ENCODE peak calls at places on chromosomes 1 and 21, in four cellular contexts. One of them, this sample, is unnamed.

GRCh38 chr1:174999926-175000696 is at the start of gene CACYBP:
- DNase-seq in SHP77: peak
- DNase-seq in EH: peak
- DNase-seq in iris pigment epithelial cell: peak
- DNase-seq in this sample: peak

GRCh38 chr1:22104865-22105437 is 37.9 kb downstream of the WNT4 start:
- DNase-seq in SHP77: no peak
- DNase-seq in EH: no peak
- DNase-seq in iris pigment epithelial cell: no peak
- DNase-seq in this sample: no peak

GRCh38 chr1:227793079-227793947 is 22.2 kb upstream of the PRSS38 start:
- DNase-seq in SHP77: no peak
- DNase-seq in EH: no peak
- DNase-seq in iris pigment epithelial cell: no peak
- DNase-seq in this sample: no peak

GRCh38 chr1:238962941-238963340 is 423.4 kb upstream of the CHRM3 start:
- DNase-seq in SHP77: no peak
- DNase-seq in EH: no peak
- DNase-seq in iris pigment epithelial cell: no peak
- DNase-seq in this sample: no peak

GRCh38 chr1:198416276-198416675 is 124.2 kb downstream of the ATP6V1G3 start:
- DNase-seq in SHP77: no peak
- DNase-seq in EH: peak
- DNase-seq in iris pigment epithelial cell: peak
- DNase-seq in this sample: no peak

GRCh38 chr1:185964946-185965345 is 230.8 kb downstream of the HMCN1 start:
- DNase-seq in SHP77: no peak
- DNase-seq in EH: peak
- DNase-seq in iris pigment epithelial cell: peak
- DNase-seq in this sample: no peak

GRCh38 chr1:51863384-51863783 is 15.1 kb downstream of the NRDC start:
- DNase-seq in SHP77: no peak
- DNase-seq in EH: no peak
- DNase-seq in iris pigment epithelial cell: no peak
- DNase-seq in this sample: no peak

GRCh38 chr1:145990249-145991097 is 5.9 kb downstream of the TXNIP start:
- DNase-seq in SHP77: no peak
- DNase-seq in EH: no peak
- DNase-seq in iris pigment epithelial cell: peak
- DNase-seq in this sample: peak

GRCh38 chr1:37995773-37996379 is 6.1 kb upstream of the SF3A3 start:
- DNase-seq in SHP77: no peak
- DNase-seq in EH: peak
- DNase-seq in iris pigment epithelial cell: peak
- DNase-seq in this sample: peak

GRCh38 chr1:233391338-233391737 is 63.8 kb downstream of the MAP3K21 start:
- DNase-seq in SHP77: no peak
- DNase-seq in EH: no peak
- DNase-seq in iris pigment epithelial cell: no peak
- DNase-seq in this sample: no peak

GRCh38 chr1:175116210-175116798 is 48.7 kb downstream of the TNN start:
- DNase-seq in SHP77: no peak
- DNase-seq in EH: no peak
- DNase-seq in iris pigment epithelial cell: no peak
- DNase-seq in this sample: no peak

GRCh38 chr1:228515200-228515834 is 28.1 kb downstream of the RNF187 start:
- DNase-seq in SHP77: no peak
- DNase-seq in EH: peak
- DNase-seq in iris pigment epithelial cell: peak
- DNase-seq in this sample: peak

GRCh38 chr1:30588311-30589073 is 134.9 kb downstream of the MATN1 start:
- DNase-seq in SHP77: no peak
- DNase-seq in EH: no peak
- DNase-seq in iris pigment epithelial cell: no peak
- DNase-seq in this sample: no peak

GRCh38 chr1:153678519-153679336 is at the start of gene NPR1:
- DNase-seq in SHP77: peak
- DNase-seq in EH: peak
- DNase-seq in iris pigment epithelial cell: no peak
- DNase-seq in this sample: peak

GRCh38 chr1:211753649-211754251 is 76.8 kb downstream of the LPGAT1 start:
- DNase-seq in SHP77: no peak
- DNase-seq in EH: no peak
- DNase-seq in iris pigment epithelial cell: no peak
- DNase-seq in this sample: no peak

GRCh38 chr21:45467221-45467779 is 62.3 kb downstream of the COL18A1 start:
- DNase-seq in SHP77: no peak
- DNase-seq in EH: peak
- DNase-seq in iris pigment epithelial cell: peak
- DNase-seq in this sample: no peak

GRCh38 chr21:44779417-44780139 is 22.0 kb downstream of the UBE2G2 start:
- DNase-seq in SHP77: peak
- DNase-seq in EH: peak
- DNase-seq in iris pigment epithelial cell: no peak
- DNase-seq in this sample: no peak

GRCh38 chr1:116284819-116285390 is 88.1 kb upstream of the ATP1A1 start:
- DNase-seq in SHP77: peak
- DNase-seq in EH: no peak
- DNase-seq in iris pigment epithelial cell: no peak
- DNase-seq in this sample: no peak

GRCh38 chr1:205598841-205599666 is 32.8 kb downstream of the ELK4 start:
- DNase-seq in SHP77: no peak
- DNase-seq in EH: peak
- DNase-seq in iris pigment epithelial cell: peak
- DNase-seq in this sample: peak

GRCh38 chr1:153040950-153041631 is at the start of gene SPRR2D:
- DNase-seq in SHP77: no peak
- DNase-seq in EH: no peak
- DNase-seq in iris pigment epithelial cell: no peak
- DNase-seq in this sample: no peak

GRCh38 chr1:47611992-47612391 is 174.1 kb downstream of the FOXD2 start:
- DNase-seq in SHP77: no peak
- DNase-seq in EH: no peak
- DNase-seq in iris pigment epithelial cell: no peak
- DNase-seq in this sample: no peak

GRCh38 chr21:33362044-33362555 is 37.3 kb downstream of the IFNAR1 start:
- DNase-seq in SHP77: peak
- DNase-seq in EH: no peak
- DNase-seq in iris pigment epithelial cell: no peak
- DNase-seq in this sample: no peak

GRCh38 chr1:41023279-41023990 is 1.9 kb upstream of the SLFNL1 start:
- DNase-seq in SHP77: no peak
- DNase-seq in EH: peak
- DNase-seq in iris pigment epithelial cell: no peak
- DNase-seq in this sample: no peak

GRCh38 chr1:86110451-86111129 is 46.0 kb downstream of the COL24A1 start:
- DNase-seq in SHP77: no peak
- DNase-seq in EH: no peak
- DNase-seq in iris pigment epithelial cell: no peak
- DNase-seq in this sample: no peak

GRCh38 chr1:108732398-108732797 is 14.1 kb upstream of the STXBP3 start:
- DNase-seq in SHP77: no peak
- DNase-seq in EH: no peak
- DNase-seq in iris pigment epithelial cell: peak
- DNase-seq in this sample: peak

GRCh38 chr1:248837045-248837793 is 805 bp upstream of the ZNF672 start:
- DNase-seq in SHP77: peak
- DNase-seq in EH: no peak
- DNase-seq in iris pigment epithelial cell: no peak
- DNase-seq in this sample: no peak

GRCh38 chr1:180234369-180235076 is 4.5 kb downstream of the LHX4 start:
- DNase-seq in SHP77: no peak
- DNase-seq in EH: no peak
- DNase-seq in iris pigment epithelial cell: no peak
- DNase-seq in this sample: no peak

GRCh38 chr1:209879539-209879938 is 51.8 kb downstream of the UTP25 start:
- DNase-seq in SHP77: no peak
- DNase-seq in EH: no peak
- DNase-seq in iris pigment epithelial cell: no peak
- DNase-seq in this sample: peak

GRCh38 chr1:193694741-193695140 is 508.3 kb upstream of the B3GALT2 start:
- DNase-seq in SHP77: no peak
- DNase-seq in EH: no peak
- DNase-seq in iris pigment epithelial cell: no peak
- DNase-seq in this sample: no peak

GRCh38 chr1:96233422-96233821 is 488.2 kb upstream of the PTBP2 start:
- DNase-seq in SHP77: no peak
- DNase-seq in EH: no peak
- DNase-seq in iris pigment epithelial cell: no peak
- DNase-seq in this sample: peak

GRCh38 chr1:101238041-101238515 is 1.3 kb downstream of the S1PR1 start:
- DNase-seq in SHP77: no peak
- DNase-seq in EH: no peak
- DNase-seq in iris pigment epithelial cell: peak
- DNase-seq in this sample: no peak

This sample was measured in fibroblast of mammary gland.